ENCODE peak calls at places on chromosomes 4 and X, in five cellular contexts. W is heart right ventricle; F is GM18507; C is H1; Z is activated T-helper 9 cell treated with anti-CD3 and anti-CD28 coated beads, Interleukin-2, amount 50 U/mL, for 16 hours. G is an unnamed sample.

GRCh38 chrX:97399400-97399799 is 515.7 kb downstream of the RPA4 start:
- DNase-seq in W (no peak), F (no peak), C (no peak), Z (no peak), G (no peak)

GRCh38 chrX:39903343-39903742 is 194.4 kb downstream of the BCOR start:
- DNase-seq in W (no peak), F (no peak), C (no peak), Z (no peak), G (no peak)

GRCh38 chrX:24513416-24513815 is 48.3 kb downstream of the PDK3 start:
- DNase-seq in W (no peak), F (peak; percentile 1), C (no peak), Z (no peak), G (no peak)

GRCh38 chr4:7608043-7608442 is 173.3 kb upstream of the PSAPL1 start:
- DNase-seq in W (no peak), F (no peak), C (no peak), Z (no peak), G (no peak)

GRCh38 chr4:41939016-41939623 is 3.9 kb downstream of the TMEM33 start:
- DNase-seq in W (no peak), F (no peak), C (no peak), Z (no peak), G (no peak)

GRCh38 chr4:151692821-151693504 is 67.8 kb downstream of the GATB start:
- DNase-seq in W (no peak), F (no peak), C (no peak), Z (no peak), G (no peak)

GRCh38 chr4:26410385-26411293 is 79.6 kb downstream of the CCKAR start:
- DNase-seq in W (peak; percentile 63), F (peak; percentile 11), C (no peak), Z (no peak), G (no peak)

GRCh38 chrX:78029663-78030062 is 60.2 kb upstream of the PGAM4 start:
- DNase-seq in W (peak; percentile 4), F (no peak), C (no peak), Z (no peak), G (no peak)

GRCh38 chr4:8241895-8242696 is 27.5 kb upstream of the HTRA3 start:
- DNase-seq in W (peak; percentile 91), F (peak; percentile 78), C (peak; percentile 76), Z (peak; percentile 75), G (peak; percentile 63)

GRCh38 chr4:40881096-40881495 is 131.3 kb downstream of the NSUN7 start:
- DNase-seq in W (no peak), F (no peak), C (no peak), Z (no peak), G (no peak)

GRCh38 chrX:108439434-108439883 is at the start of gene COL4A5:
- DNase-seq in W (peak; percentile 48), F (no peak), C (peak; percentile 21), Z (no peak), G (no peak)

GRCh38 chr4:95409127-95409526 is 139.6 kb downstream of the UNC5C start:
- DNase-seq in W (no peak), F (no peak), C (no peak), Z (no peak), G (no peak)

GRCh38 chrX:118973389-118974087 is 880 bp upstream of the LONRF3 start:
- DNase-seq in W (no peak), F (no peak), C (no peak), Z (no peak), G (no peak)

GRCh38 chr4:121462660-121463261 is 81.9 kb upstream of the QRFPR start:
- DNase-seq in W (peak; percentile 70), F (peak; percentile 17), C (no peak), Z (no peak), G (peak; percentile 3)

GRCh38 chr4:108706289-108706688 is 55.9 kb downstream of the OSTC start:
- DNase-seq in W (no peak), F (no peak), C (no peak), Z (no peak), G (no peak)

GRCh38 chr4:152422817-152423320 is 113.0 kb downstream of the FBXW7 start:
- DNase-seq in W (no peak), F (no peak), C (no peak), Z (no peak), G (no peak)

GRCh38 chr4:17494258-17494657 is 17.6 kb downstream of the QDPR start:
- DNase-seq in W (no peak), F (no peak), C (no peak), Z (no peak), G (peak; percentile 7)

GRCh38 chr4:106496066-106496465 is 127.5 kb upstream of the GIMD1 start:
- DNase-seq in W (no peak), F (no peak), C (no peak), Z (no peak), G (no peak)

GRCh38 chrX:86171366-86171765 is 23.1 kb downstream of the DACH2 start:
- DNase-seq in W (no peak), F (no peak), C (peak; percentile 23), Z (no peak), G (no peak)

GRCh38 chr4:7581477-7581876 is 146.7 kb upstream of the PSAPL1 start:
- DNase-seq in W (peak; percentile 13), F (no peak), C (peak; percentile 17), Z (no peak), G (no peak)

GRCh38 chrX:69387559-69388487 is 116.3 kb upstream of the NALF2 start:
- DNase-seq in W (peak; percentile 32), F (peak; percentile 4), C (peak; percentile 57), Z (peak; percentile 1), G (no peak)

GRCh38 chr4:3193531-3194203 is 55.3 kb upstream of the MSANTD1 start:
- DNase-seq in W (no peak), F (no peak), C (no peak), Z (no peak), G (no peak)

GRCh38 chr4:101420661-101421060 is 73.3 kb upstream of the PPP3CA start:
- DNase-seq in W (no peak), F (no peak), C (no peak), Z (no peak), G (no peak)

GRCh38 chr4:121707344-121707743 is 10.6 kb upstream of the ANXA5 start:
- DNase-seq in W (no peak), F (no peak), C (no peak), Z (no peak), G (no peak)

GRCh38 chrX:54819201-54819600 is 11.7 kb downstream of the MAGED2 start:
- DNase-seq in W (no peak), F (no peak), C (no peak), Z (no peak), G (no peak)

GRCh38 chr4:118974758-118975157 is 86.1 kb downstream of the SYNPO2 start:
- DNase-seq in W (no peak), F (no peak), C (no peak), Z (no peak), G (no peak)

GRCh38 chr4:124883642-124884041 is 171.1 kb upstream of the ANKRD50 start:
- DNase-seq in W (no peak), F (no peak), C (no peak), Z (no peak), G (no peak)

GRCh38 chrX:39830414-39830813 is 267.3 kb downstream of the BCOR start:
- DNase-seq in W (no peak), F (no peak), C (no peak), Z (no peak), G (no peak)

GRCh38 chr4:158020175-158020574 is 152.7 kb downstream of the GASK1B start:
- DNase-seq in W (peak; percentile 36), F (no peak), C (peak; percentile 7), Z (no peak), G (no peak)

G was measured in substantia nigra.